ENCODE peak calls at places on chromosomes 16 and 17, in six cellular contexts. Z, U, X, C, L and I are unnamed samples.

GRCh38 chr16:57690782-57691471 is 3.7 kb upstream of the DRC7 start:
- DNase-seq in Z (no peak), U (no peak), X (no peak), C (no peak), L (no peak), I (no peak)

GRCh38 chr16:21590791-21591190 is 8.6 kb upstream of the METTL9 start:
- DNase-seq in Z (no peak), U (no peak), X (no peak), C (no peak), L (no peak), I (no peak)

GRCh38 chr16:17364319-17365210 is 106.2 kb downstream of the XYLT1 start:
- DNase-seq in Z (no peak), U (no peak), X (peak), C (no peak), L (no peak), I (peak)

GRCh38 chr17:64648234-64648633 is 13.9 kb downstream of the SMURF2 start:
- DNase-seq in Z (no peak), U (no peak), X (no peak), C (no peak), L (no peak), I (no peak)

GRCh38 chr16:84673203-84673535 is 24.9 kb downstream of the KLHL36 start:
- DNase-seq in Z (peak), U (no peak), X (peak), C (no peak), L (no peak), I (peak)

GRCh38 chr16:49564577-49565224 is 191.1 kb downstream of the C16orf78 start:
- DNase-seq in Z (no peak), U (no peak), X (no peak), C (no peak), L (no peak), I (no peak)

GRCh38 chr16:56423584-56424403 is 1.6 kb downstream of the AMFR start:
- DNase-seq in Z (peak), U (no peak), X (no peak), C (no peak), L (no peak), I (no peak)

GRCh38 chr17:45021607-45022287 is 29.7 kb downstream of the DCAKD start:
- DNase-seq in Z (peak), U (peak), X (peak), C (peak), L (no peak), I (peak)

GRCh38 chr17:43467981-43468541 is 15.7 kb upstream of the DHX8 start:
- DNase-seq in Z (no peak), U (no peak), X (peak), C (no peak), L (no peak), I (peak)

GRCh38 chr16:68700120-68700519 is 37.0 kb upstream of the CDH1 start:
- DNase-seq in Z (no peak), U (no peak), X (no peak), C (no peak), L (no peak), I (peak)

GRCh38 chr16:57482845-57483545 is 3.3 kb downstream of the DOK4 start:
- DNase-seq in Z (no peak), U (no peak), X (no peak), C (no peak), L (no peak), I (no peak)

GRCh38 chr17:36675786-36676185 is 74.4 kb downstream of the MRM1 start:
- DNase-seq in Z (no peak), U (no peak), X (no peak), C (no peak), L (no peak), I (no peak)

GRCh38 chr17:64190468-64190867 is 60.5 kb upstream of the ERN1 start:
- DNase-seq in Z (no peak), U (peak), X (no peak), C (no peak), L (no peak), I (no peak)

GRCh38 chr16:3963203-3963602 is 82.7 kb upstream of the CREBBP start:
- DNase-seq in Z (no peak), U (peak), X (no peak), C (no peak), L (no peak), I (no peak)

GRCh38 chr17:78469443-78469842 is 91.0 kb downstream of the PGS1 start:
- DNase-seq in Z (no peak), U (no peak), X (no peak), C (no peak), L (no peak), I (no peak)

GRCh38 chr16:48614759-48615158 is 4.8 kb upstream of the N4BP1 start:
- DNase-seq in Z (no peak), U (no peak), X (no peak), C (no peak), L (no peak), I (no peak)

GRCh38 chr17:49575524-49576120 is at the start of gene NXPH3:
- DNase-seq in Z (peak), U (peak), X (peak), C (peak), L (no peak), I (peak)

GRCh38 chr16:76444823-76445222 is 167.6 kb downstream of the CNTNAP4 start:
- DNase-seq in Z (no peak), U (no peak), X (no peak), C (no peak), L (no peak), I (no peak)

GRCh38 chr17:49369089-49369488 is 7.0 kb upstream of the ZNF652 start:
- DNase-seq in Z (no peak), U (no peak), X (no peak), C (no peak), L (no peak), I (no peak)